ENCODE peak calls at places on chromosomes 12 and 14, in nine cellular contexts. Z is sigmoid colon, V is colonic mucosa, A is neural crest cell, C is heart left ventricle, J is kidney, I is fibroblast of mammary gland, P is psoas muscle, Q is WERI-Rb-1. S is an unnamed sample.

GRCh38 chr14:38419579-38419978 is 163.7 kb upstream of the CLEC14A start:
- DNase-seq in Z (no peak), P (no peak), C (no peak), A (no peak), J (no peak), I (no peak), V (no peak), Q (no peak), S (no peak)

GRCh38 chr12:105986779-105987686 is 151.7 kb downstream of the NUAK1 start:
- DNase-seq in P (no peak), J (no peak), Z (no peak), Q (no peak), I (peak; percentile 67), C (no peak), A (no peak), V (no peak), S (no peak)

GRCh38 chr12:68163546-68164210 is 4.1 kb upstream of the IFNG start:
- DNase-seq in Q (no peak), J (no peak), C (no peak), P (no peak), Z (no peak), I (peak; percentile 11), V (no peak), A (no peak), S (no peak)

GRCh38 chr12:115096673-115097349 is 412.8 kb upstream of the TBX3 start:
- DNase-seq in C (peak; percentile 32), J (peak; percentile 61), P (peak; percentile 16), Q (no peak), I (peak; percentile 84), Z (no peak), V (peak; percentile 21), A (no peak), S (no peak)

GRCh38 chr12:75428767-75429166 is 37.9 kb downstream of the GLIPR1L2 start:
- DNase-seq in P (no peak), Z (no peak), I (no peak), Q (no peak), V (no peak), A (no peak), J (no peak), C (no peak), S (no peak)

GRCh38 chr12:117261267-117261666 is 71.0 kb upstream of the FBXO21 start:
- DNase-seq in J (no peak), I (peak; percentile 32), Z (peak; percentile 2), A (no peak), C (no peak), Q (no peak), P (no peak), V (no peak), S (no peak)

GRCh38 chr12:106187155-106187789 is 48.5 kb upstream of the NUAK1 start:
- DNase-seq in Q (no peak), P (no peak), Z (no peak), A (no peak), J (no peak), V (no peak), I (no peak), C (no peak), S (no peak)

GRCh38 chr14:104427126-104427851 is 152.3 kb upstream of the C14orf180 start:
- DNase-seq in P (no peak), V (no peak), Z (peak; percentile 53), I (no peak), C (no peak), A (no peak), J (peak; percentile 66), Q (no peak), S (no peak)

GRCh38 chr14:78083837-78084236 is 86.3 kb upstream of the NRXN3 start:
- DNase-seq in Z (no peak), A (no peak), P (no peak), J (no peak), V (no peak), C (no peak), I (no peak), Q (no peak), S (peak; percentile 6)

GRCh38 chr14:24351517-24351916 is 11.7 kb upstream of the RIPK3 start:
- DNase-seq in A (no peak), V (no peak), J (no peak), Q (no peak), P (no peak), Z (no peak), I (peak; percentile 58), C (no peak), S (no peak)

GRCh38 chr14:103628221-103628683 is 759 bp upstream of the KLC1 start:
- DNase-seq in Z (peak; percentile 90), I (peak; percentile 81), P (peak; percentile 85), Q (peak; percentile 36), J (peak; percentile 95), V (peak; percentile 84), A (peak; percentile 50), C (peak; percentile 86), S (peak; percentile 44)

GRCh38 chr12:57740656-57741412 is 2.3 kb upstream of the AGAP2 start:
- DNase-seq in A (no peak), C (no peak), Q (no peak), Z (no peak), P (no peak), V (no peak), J (no peak), I (no peak), S (no peak)

GRCh38 chr14:55911794-55912193 is 206.4 kb upstream of the PELI2 start:
- DNase-seq in I (peak; percentile 75), P (no peak), J (no peak), A (no peak), Q (no peak), Z (no peak), V (no peak), C (no peak), S (no peak)

GRCh38 chr12:120222288-120222832 is 21.4 kb upstream of the RPLP0 start:
- DNase-seq in Q (no peak), C (no peak), Z (no peak), J (peak; percentile 39), A (no peak), V (no peak), I (no peak), P (no peak), S (no peak)

GRCh38 chr12:31033146-31033545 is 40.5 kb upstream of the DDX11 start:
- DNase-seq in V (no peak), C (no peak), A (no peak), P (no peak), I (no peak), Z (no peak), J (no peak), Q (no peak), S (no peak)

GRCh38 chr12:58916891-58917570 is 3.3 kb downstream of the LRIG3 start:
- DNase-seq in C (no peak), Z (no peak), P (no peak), I (peak; percentile 91), A (no peak), Q (no peak), J (no peak), V (peak; percentile 65), S (peak; percentile 43)

GRCh38 chr14:57060276-57060956 is 208.3 kb downstream of the EXOC5 start:
- DNase-seq in Q (no peak), V (no peak), P (no peak), Z (no peak), C (no peak), J (no peak), I (peak; percentile 6), A (no peak), S (peak; percentile 16)

GRCh38 chr12:3523728-3524127 is 32.7 kb downstream of the PRMT8 start:
- DNase-seq in J (no peak), A (no peak), Q (no peak), Z (no peak), P (no peak), V (peak; percentile 49), I (peak; percentile 5), C (no peak), S (no peak)

GRCh38 chr12:39122562-39123204 is 217.3 kb upstream of the CPNE8 start:
- DNase-seq in A (no peak), J (no peak), C (no peak), Q (peak; percentile 45), P (no peak), V (peak; percentile 29), Z (no peak), I (no peak), S (no peak)
- TF ChIP-seq CTCF in A (no peak), J (no peak), C (no peak), Q (no peak), P (no peak), V (no peak), Z (no peak), I (no peak), S (no peak)

DNA sequence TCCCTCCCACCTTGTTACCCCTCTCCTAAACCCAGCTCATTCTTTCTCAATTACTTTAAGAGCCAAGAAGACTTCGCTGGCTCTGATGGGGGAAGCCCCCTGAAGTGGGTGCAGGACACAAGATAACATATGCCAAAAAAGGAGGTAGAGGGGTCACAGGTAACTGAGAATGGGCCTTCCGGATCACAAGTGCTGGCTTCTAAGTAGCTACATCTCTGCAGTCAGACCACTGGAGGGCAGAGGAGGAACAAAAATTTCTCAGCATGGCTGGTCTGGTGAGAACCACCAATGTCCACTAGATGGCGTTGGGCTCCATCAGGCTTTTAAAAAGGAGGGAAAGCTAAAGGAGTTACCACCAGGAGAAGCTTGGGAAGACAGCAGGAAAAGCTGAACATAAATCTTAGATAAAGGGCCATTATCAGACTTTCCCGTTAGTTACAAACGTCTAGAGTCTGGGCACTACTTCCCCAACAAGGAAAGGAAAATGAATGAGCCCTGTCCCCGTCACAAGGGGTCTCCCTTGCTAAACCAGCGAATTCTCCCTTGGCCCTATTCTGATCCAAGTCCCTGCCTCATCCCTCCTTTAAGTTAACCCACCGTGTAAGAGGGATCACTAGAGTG is 11.6 kb upstream of the CDH24 start:
- DNase-seq in Z (peak; percentile 90), Q (peak; percentile 88), A (peak; percentile 83), V (peak; percentile 89), J (peak; percentile 67), P (peak; percentile 68), C (peak; percentile 71), I (peak; percentile 95), S (peak; percentile 68)
- TF ChIP-seq CTCF in Z (peak; percentile 97), Q (peak; percentile 92), A (peak; percentile 99), V (peak; percentile 94), J (peak; percentile 97), P (peak; percentile 97), C (peak; percentile 99), I (peak; percentile 100), S (peak; percentile 100)

DNA sequence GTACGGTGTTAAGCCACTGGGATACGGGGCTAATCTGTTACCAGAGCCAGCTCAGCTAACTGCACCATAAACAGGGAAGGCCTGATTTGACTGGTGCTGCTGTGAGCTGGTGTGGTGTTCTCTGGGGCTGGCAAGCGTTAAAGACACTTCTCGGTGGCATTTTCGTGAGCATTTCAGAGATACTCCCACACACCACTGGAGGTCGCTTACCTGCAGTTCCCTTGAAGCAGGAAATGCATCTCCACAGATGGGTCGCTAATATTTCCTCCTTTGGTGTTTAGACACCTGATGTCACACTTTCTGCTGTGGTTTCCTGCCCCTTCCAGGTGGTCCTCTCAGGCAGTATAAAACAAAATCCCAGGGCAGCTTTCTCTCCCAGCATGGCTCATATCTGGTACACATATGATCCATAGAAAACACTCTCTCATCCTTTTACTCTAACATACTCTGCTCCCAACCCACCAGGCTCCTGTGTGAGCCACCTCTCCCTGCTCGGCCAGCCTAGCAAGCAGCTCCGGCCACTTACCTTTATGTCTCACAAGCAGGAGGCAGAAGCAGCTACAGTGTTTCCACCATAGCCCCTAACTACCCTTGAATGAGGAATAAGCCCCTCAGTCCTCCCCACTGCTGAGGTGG is 129.9 kb upstream of the GRIN2B start:
- DNase-seq in A (no peak), V (no peak), C (no peak), Q (peak; percentile 10), I (no peak), P (no peak), Z (no peak), J (no peak), S (peak; percentile 6)
- TF ChIP-seq CTCF in A (peak; percentile 61), V (no peak), C (no peak), Q (peak; percentile 43), I (no peak), P (no peak), Z (no peak), J (no peak), S (peak; percentile 63)

GRCh38 chr12:122467983-122468382 is 32.7 kb downstream of the ZCCHC8 start:
- DNase-seq in A (no peak), I (no peak), Q (no peak), C (no peak), J (no peak), Z (no peak), V (no peak), P (no peak), S (no peak)
- TF ChIP-seq CTCF in A (no peak), I (no peak), Q (no peak), C (no peak), J (no peak), Z (no peak), V (no peak), P (no peak), S (no peak)

S was measured in epithelial cell of proximal tubule.